ENCODE peak calls at places on chromosomes 6 and 20, in five cellular contexts. V, P, D, W and K are unnamed samples.

GRCh38 chr6:111861321-111861938 is 11.8 kb downstream of the FYN start:
- DNase-seq in W (no peak), D (no peak), V (no peak), P (no peak), K (no peak)

GRCh38 chr6:111823831-111824607 is 49.2 kb downstream of the FYN start:
- DNase-seq in V (no peak), W (no peak), D (no peak), P (no peak), K (peak)

GRCh38 chr6:43954311-43955131 is 172.7 kb downstream of the MRPL14 start:
- DNase-seq in D (no peak), W (no peak), P (no peak), V (no peak), K (no peak)

GRCh38 chr20:1357921-1358671 is 29.2 kb upstream of the SDCBP2 start:
- DNase-seq in V (no peak), W (no peak), D (no peak), P (no peak), K (peak)

GRCh38 chr6:168718821-168719475 is 278.0 kb downstream of the SMOC2 start:
- DNase-seq in W (no peak), D (no peak), V (no peak), P (no peak), K (no peak)

GRCh38 chr20:57874141-57874540 is 164.3 kb upstream of the PMEPA1 start:
- DNase-seq in V (no peak), W (no peak), D (no peak), P (no peak), K (no peak)

GRCh38 chr6:6918216-6918983 is 189.4 kb upstream of the RREB1 start:
- DNase-seq in D (no peak), W (no peak), V (no peak), P (no peak), K (peak)

GRCh38 chr20:62430871-62431447 is 3.6 kb upstream of the RBBP8NL start:
- DNase-seq in W (peak), D (no peak), P (no peak), V (no peak), K (no peak)

GRCh38 chr20:39109933-39110818 is 148.0 kb downstream of the DHX35 start:
- DNase-seq in V (no peak), W (no peak), D (no peak), P (peak), K (no peak)

GRCh38 chr6:163420315-163420667 is 5.8 kb downstream of the QKI start:
- DNase-seq in V (no peak), W (no peak), D (no peak), P (no peak), K (no peak)

GRCh38 chr6:142802124-142802523 is 142.9 kb downstream of the HIVEP2 start:
- DNase-seq in W (peak), P (no peak), V (no peak), D (peak), K (peak)

GRCh38 chr20:25295386-25296093 is 47.7 kb downstream of the PYGB start:
- DNase-seq in P (no peak), W (no peak), V (no peak), D (no peak), K (no peak)

GRCh38 chr6:55089325-55089724 is 85.0 kb upstream of the HCRTR2 start:
- DNase-seq in D (no peak), W (no peak), P (no peak), V (no peak), K (no peak)

GRCh38 chr6:88120635-88121034 is 45.5 kb downstream of the CNR1 start:
- DNase-seq in D (no peak), V (no peak), P (no peak), W (no peak), K (no peak)

GRCh38 chr6:54519161-54519560 is 210.9 kb downstream of the TINAG start:
- DNase-seq in W (no peak), D (no peak), P (no peak), V (no peak), K (no peak)

GRCh38 chr20:1933465-1933870 is 38.3 kb downstream of the SIRPA start:
- DNase-seq in D (no peak), P (no peak), W (peak), V (no peak), K (peak)

GRCh38 chr6:89148016-89148750 is 2.3 kb downstream of the PM20D2 start:
- DNase-seq in W (no peak), D (peak), P (no peak), V (no peak), K (no peak)

GRCh38 chr6:34570066-34570833 is 14.1 kb upstream of the SPDEF start:
- DNase-seq in V (no peak), D (peak), W (no peak), P (no peak), K (no peak)

GRCh38 chr20:1392443-1392692 is 486 bp downstream of the FKBP1A start:
- DNase-seq in P (no peak), D (no peak), W (no peak), V (no peak), K (no peak)

GRCh38 chr6:139736507-139736906 is 362.1 kb upstream of the CITED2 start:
- DNase-seq in D (no peak), W (no peak), P (no peak), V (no peak), K (no peak)

GRCh38 chr6:127515234-127515793 is 3.8 kb downstream of the MTCL3 start:
- DNase-seq in D (peak), W (peak), V (peak), P (peak), K (peak)

GRCh38 chr20:48153523-48153922 is 368.2 kb upstream of the SULF2 start:
- DNase-seq in D (no peak), V (no peak), W (peak), P (peak), K (peak)

GRCh38 chr6:46819561-46819960 is 26.4 kb downstream of the MEP1A start:
- DNase-seq in P (no peak), D (no peak), V (no peak), W (no peak), K (no peak)

GRCh38 chr20:1312904-1313235 is 16.1 kb downstream of the SDCBP2 start:
- DNase-seq in D (no peak), W (no peak), V (no peak), P (no peak), K (no peak)

GRCh38 chr6:169253745-169254238 is at the start of gene THBS2:
- DNase-seq in W (peak), P (peak), D (no peak), V (no peak), K (peak)

GRCh38 chr6:36373368-36374009 is 14.0 kb downstream of the ETV7 start:
- DNase-seq in P (no peak), V (no peak), D (peak), W (no peak), K (no peak)

DNA sequence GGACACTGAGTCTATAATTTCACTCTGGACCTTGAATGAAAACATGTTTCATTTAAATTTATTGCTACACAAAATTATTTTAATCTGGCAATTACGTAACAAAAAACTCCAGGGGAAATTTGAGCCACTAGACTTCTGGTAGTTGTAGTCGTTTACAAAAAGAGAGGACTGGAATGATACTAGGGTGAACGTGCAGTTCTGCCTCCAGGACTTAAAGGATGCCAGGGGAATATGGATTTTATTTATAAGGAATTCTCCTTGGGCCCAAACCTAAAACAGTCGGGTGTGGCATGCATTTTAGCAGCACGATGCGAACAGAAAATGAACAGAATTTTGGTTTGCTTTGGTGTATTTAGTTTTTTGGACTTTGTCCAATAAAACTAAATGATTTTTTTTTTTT is 76.9 kb downstream of the PRL start:
- DNase-seq in V (no peak), P (no peak), W (no peak), D (no peak), K (no peak)
- H2AFZ ChIP-seq in V (no peak), P (no peak), W (no peak), D (no peak), K (no peak)

GRCh38 chr20:37407573-37408002 is 61.6 kb downstream of the SRC start:
- DNase-seq in D (no peak), P (peak), W (no peak), V (no peak), K (no peak)
- H2AFZ ChIP-seq in D (no peak), P (no peak), W (no peak), V (no peak), K (no peak)

GRCh38 chr20:22942742-22943141 is 92.4 kb upstream of the SSTR4 start:
- DNase-seq in P (no peak), V (no peak), W (no peak), D (no peak), K (no peak)
- H2AFZ ChIP-seq in P (no peak), V (no peak), W (no peak), D (no peak), K (no peak)

DNA sequence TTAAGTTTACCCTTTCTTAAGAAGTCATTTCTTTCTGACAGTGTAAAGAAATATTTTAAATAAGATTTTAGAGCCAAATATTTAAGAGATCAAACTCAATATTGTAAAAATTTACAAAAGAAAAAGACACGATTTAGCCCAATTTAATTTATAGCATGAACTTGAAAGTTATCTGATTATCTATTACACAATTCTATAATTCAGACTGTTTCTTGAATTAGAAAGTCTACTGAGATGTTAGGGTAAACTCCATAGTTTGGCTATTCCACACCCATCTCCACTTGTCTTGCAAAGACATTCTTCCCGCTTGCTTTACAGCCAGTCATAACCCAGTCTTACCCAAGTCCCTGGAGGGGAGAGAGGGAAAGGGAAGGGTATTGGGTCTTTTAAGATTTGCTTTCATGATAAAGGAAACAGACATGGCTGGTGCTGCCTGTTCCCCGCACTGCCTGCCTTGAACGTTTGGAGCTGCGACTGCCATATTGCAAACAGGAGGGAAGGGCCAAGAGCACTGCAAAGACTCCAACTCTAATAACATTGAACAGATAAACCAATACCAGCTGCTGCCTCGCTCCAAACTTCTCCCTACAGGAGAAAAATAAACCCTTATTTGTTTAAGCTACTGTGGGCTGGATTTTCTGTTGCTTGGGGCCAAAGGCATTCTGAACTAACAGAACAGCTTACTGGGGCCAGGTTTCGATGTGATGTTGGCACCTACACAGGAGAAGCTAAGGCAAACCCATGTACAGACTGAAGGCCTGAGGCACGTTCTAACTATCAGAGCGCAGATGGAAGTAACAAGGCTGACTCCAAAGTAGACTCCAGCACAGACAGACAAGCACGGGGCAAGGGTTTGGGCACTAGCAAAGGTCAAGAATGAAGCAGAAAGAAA is 552.3 kb upstream of the JARID2 start:
- DNase-seq in P (peak), W (no peak), D (no peak), V (no peak), K (no peak)
- H2AFZ ChIP-seq in P (peak), W (no peak), D (no peak), V (no peak), K (no peak)

GRCh38 chr6:13355043-13355945 is 27.0 kb upstream of the TBC1D7 start:
- DNase-seq in P (no peak), V (no peak), D (peak), W (peak), K (peak)
- H2AFZ ChIP-seq in P (no peak), V (no peak), D (no peak), W (no peak), K (peak)

DNA sequence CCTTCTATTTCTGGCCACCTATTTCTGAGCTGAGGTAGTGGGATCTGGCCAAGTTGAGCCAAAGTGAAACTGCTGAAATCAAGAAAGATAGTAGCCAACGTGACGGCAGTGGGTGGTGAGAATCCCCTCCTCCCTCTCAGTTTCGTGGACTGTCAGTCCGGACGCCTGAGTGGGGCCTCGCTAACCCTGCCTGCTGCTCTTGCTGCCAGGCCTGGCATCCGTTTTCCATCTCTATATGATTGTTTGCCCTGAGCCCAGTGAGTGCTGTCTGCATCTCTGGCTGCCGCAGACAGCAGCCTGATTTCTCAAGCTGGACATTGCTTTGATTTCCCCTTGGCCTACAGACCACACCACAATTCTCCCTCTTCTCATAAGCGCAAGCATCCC is 23.5 kb upstream of the PAX1 start:
- DNase-seq in P (no peak), D (no peak), V (no peak), W (no peak), K (no peak)
- H2AFZ ChIP-seq in P (no peak), D (no peak), V (no peak), W (no peak), K (no peak)

GRCh38 chr20:5072756-5073153 is 47.0 kb downstream of the PCNA start:
- DNase-seq in V (no peak), D (no peak), P (no peak), W (no peak), K (no peak)
- H2AFZ ChIP-seq in V (peak), D (no peak), P (no peak), W (no peak), K (no peak)